ENCODE peak calls at places on chromosomes 6 and 20, in five cellular contexts. I, D, Y, A and G are unnamed samples.

GRCh38 chr6:52375780-52376556 is 14.0 kb downstream of the PAQR8 start:
- DNase-seq in I (no peak), D (no peak), Y (no peak), A (no peak), G (no peak)

GRCh38 chr20:11906626-11907480 is 10.8 kb upstream of the BTBD3 start:
- DNase-seq in I (no peak), D (no peak), Y (no peak), A (no peak), G (no peak)

GRCh38 chr6:21500314-21500713 is 93.2 kb upstream of the SOX4 start:
- DNase-seq in I (no peak), D (no peak), Y (peak), A (no peak), G (no peak)

GRCh38 chr6:44473870-44474631 is 86.5 kb downstream of the CDC5L start:
- DNase-seq in I (no peak), D (no peak), Y (no peak), A (no peak), G (no peak)

GRCh38 chr20:6519556-6519955 is 247.9 kb upstream of the BMP2 start:
- DNase-seq in I (no peak), D (no peak), Y (no peak), A (no peak), G (peak)

GRCh38 chr6:11650711-11651110 is 113.2 kb downstream of the TMEM170B start:
- DNase-seq in I (no peak), D (no peak), Y (no peak), A (no peak), G (no peak)

GRCh38 chr6:166046232-166046631 is 121.4 kb downstream of the TBXT start:
- DNase-seq in I (no peak), D (peak), Y (no peak), A (no peak), G (peak)

GRCh38 chr20:21505810-21506530 is 7.9 kb downstream of the NKX2-2 start:
- DNase-seq in I (no peak), D (peak), Y (no peak), A (peak), G (no peak)

GRCh38 chr20:23078351-23078993 is 7.7 kb downstream of the CD93 start:
- DNase-seq in I (peak), D (no peak), Y (no peak), A (no peak), G (peak)

GRCh38 chr20:33731693-33732165 is at the start of gene ZNF341:
- DNase-seq in I (peak), D (peak), Y (peak), A (peak), G (no peak)

GRCh38 chr20:59028812-59029211 is 3.3 kb downstream of the ATP5F1E start:
- DNase-seq in I (no peak), D (no peak), Y (no peak), A (no peak), G (no peak)

GRCh38 chr6:107444277-107444676 is 15.1 kb downstream of the PDSS2 start:
- DNase-seq in I (no peak), D (no peak), Y (no peak), A (no peak), G (no peak)

GRCh38 chr6:149566372-149567193 is at the start of gene GINM1:
- DNase-seq in I (peak), D (peak), Y (no peak), A (peak), G (no peak)

GRCh38 chr20:15902493-15902892 is 670.8 kb downstream of the KIF16B start:
- DNase-seq in I (no peak), D (no peak), Y (no peak), A (no peak), G (no peak)

GRCh38 chr6:151004415-151005024 is 139.0 kb downstream of the MTHFD1L start:
- DNase-seq in I (no peak), D (peak), Y (no peak), A (no peak), G (no peak)

GRCh38 chr6:87541726-87542125 is 48.1 kb downstream of the RARS2 start:
- DNase-seq in I (no peak), D (no peak), Y (no peak), A (no peak), G (no peak)

GRCh38 chr6:106662458-106662857 is 33.1 kb downstream of the QRSL1 start:
- DNase-seq in I (no peak), D (no peak), Y (no peak), A (no peak), G (no peak)

GRCh38 chr20:38842558-38842981 is 37.1 kb downstream of the PPP1R16B start:
- DNase-seq in I (no peak), D (no peak), Y (no peak), A (no peak), G (no peak)

GRCh38 chr6:12605888-12606345 is 110.7 kb upstream of the PHACTR1 start:
- DNase-seq in I (no peak), D (peak), Y (peak), A (peak), G (no peak)

DNA sequence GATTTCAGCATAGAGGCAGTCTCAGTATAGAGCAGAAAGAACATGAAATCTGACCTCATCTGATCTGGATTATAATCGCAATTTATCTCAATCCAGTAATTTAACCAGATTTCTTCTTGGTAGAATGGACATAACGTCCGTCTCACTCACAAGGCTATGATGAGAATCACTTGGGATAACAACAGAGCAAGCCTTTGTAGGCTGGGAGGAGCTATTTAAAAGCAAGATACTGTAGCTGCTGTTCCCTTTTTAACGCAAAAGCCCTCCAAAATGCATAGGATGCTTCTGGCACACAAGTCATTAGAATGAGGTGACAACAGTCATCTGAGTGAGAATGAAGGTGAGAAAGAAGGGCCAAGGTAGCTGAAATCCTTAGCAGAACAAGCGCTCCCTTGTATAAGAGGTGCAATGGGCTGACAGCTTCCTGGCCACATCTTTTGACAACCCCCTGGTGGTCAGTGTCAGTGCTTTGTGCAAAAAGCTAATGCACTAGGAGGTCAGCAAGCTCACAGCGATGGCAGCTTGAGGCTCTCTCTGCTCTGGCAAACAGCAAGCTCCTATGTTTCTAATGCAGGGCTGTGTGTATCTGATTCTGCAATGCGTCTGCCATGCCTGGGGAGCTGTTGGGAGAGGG is 16.4 kb downstream of the METTL24 start:
- DNase-seq in I (no peak), D (peak), Y (no peak), A (peak), G (no peak)
- TF ChIP-seq CTCF in I (peak), D (no peak), Y (no peak), A (peak), G (peak)

GRCh38 chr6:6105472-6106036 is 98.8 kb upstream of the NRN1 start:
- DNase-seq in I (no peak), D (no peak), Y (no peak), A (no peak), G (no peak)
- TF ChIP-seq CTCF in I (no peak), D (no peak), Y (no peak), A (no peak), G (peak)

GRCh38 chr6:14462135-14462905 is 344.7 kb downstream of the CD83 start:
- DNase-seq in I (no peak), D (no peak), Y (no peak), A (no peak), G (no peak)

GRCh38 chr6:14463110-14463509 is 345.5 kb downstream of the CD83 start:
- DNase-seq in I (no peak), D (no peak), Y (no peak), A (no peak), G (no peak)

GRCh38 chr6:14466278-14466677 is 348.7 kb downstream of the CD83 start:
- DNase-seq in I (no peak), D (no peak), Y (no peak), A (no peak), G (no peak)

GRCh38 chr6:14464716-14465115 is 347.1 kb downstream of the CD83 start:
- DNase-seq in I (no peak), D (no peak), Y (no peak), A (no peak), G (no peak)

GRCh38 chr6:14464049-14464448 is 346.5 kb downstream of the CD83 start:
- DNase-seq in I (no peak), D (no peak), Y (no peak), A (no peak), G (no peak)
- TF ChIP-seq CTCF in I (no peak), D (no peak), Y (no peak), A (no peak), G (peak)

DNA sequence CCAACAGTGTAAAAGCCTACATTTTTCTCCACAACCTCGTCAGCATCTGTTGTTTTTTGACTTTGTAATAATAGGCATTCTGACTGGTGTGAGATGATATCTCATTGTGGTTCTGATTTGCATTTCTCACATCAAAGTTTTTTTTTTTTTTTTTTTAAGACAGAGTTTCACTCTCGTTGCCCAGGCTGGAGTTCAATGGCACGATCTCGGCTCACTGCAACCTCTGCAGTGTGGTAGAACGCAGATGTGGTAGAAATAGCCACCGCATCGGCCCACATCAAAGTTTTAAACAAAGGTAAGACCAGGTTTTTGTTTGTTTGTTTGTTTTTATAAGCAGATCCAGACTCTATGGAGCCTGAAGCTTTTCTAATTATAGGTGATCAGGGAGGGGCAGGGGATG is 12.7 kb upstream of the PPP1R3G start:
- DNase-seq in I (no peak), D (no peak), Y (no peak), A (no peak), G (no peak)
- TF ChIP-seq CTCF in I (no peak), D (no peak), Y (no peak), A (no peak), G (no peak)

GRCh38 chr20:49676581-49677291 is 36.9 kb downstream of the B4GALT5 start:
- DNase-seq in I (no peak), D (peak), Y (peak), A (no peak), G (no peak)

GRCh38 chr20:49671429-49671828 is 42.2 kb downstream of the B4GALT5 start:
- DNase-seq in I (no peak), D (no peak), Y (no peak), A (no peak), G (no peak)

GRCh38 chr20:49672109-49672681 is 41.5 kb downstream of the B4GALT5 start:
- DNase-seq in I (no peak), D (no peak), Y (no peak), A (no peak), G (no peak)

GRCh38 chr20:49675368-49676151 is 38.1 kb downstream of the B4GALT5 start:
- DNase-seq in I (no peak), D (peak), Y (no peak), A (no peak), G (no peak)

GRCh38 chr20:49674383-49675352 is 39.0 kb downstream of the B4GALT5 start:
- DNase-seq in I (no peak), D (peak), Y (no peak), A (no peak), G (peak)
- TF ChIP-seq CTCF in I (no peak), D (no peak), Y (no peak), A (peak), G (peak)

GRCh38 chr6:135086414-135086764 is 31.8 kb upstream of the HBS1L start:
- DNase-seq in I (no peak), D (no peak), Y (no peak), A (no peak), G (no peak)

GRCh38 chr6:135085700-135086413 is 31.2 kb upstream of the HBS1L start:
- DNase-seq in I (no peak), D (no peak), Y (no peak), A (no peak), G (no peak)

GRCh38 chr6:135088232-135088760 is 33.7 kb upstream of the HBS1L start:
- DNase-seq in I (no peak), D (no peak), Y (no peak), A (no peak), G (peak)

GRCh38 chr6:135087803-135088202 is 33.2 kb upstream of the HBS1L start:
- DNase-seq in I (no peak), D (no peak), Y (no peak), A (no peak), G (peak)

DNA sequence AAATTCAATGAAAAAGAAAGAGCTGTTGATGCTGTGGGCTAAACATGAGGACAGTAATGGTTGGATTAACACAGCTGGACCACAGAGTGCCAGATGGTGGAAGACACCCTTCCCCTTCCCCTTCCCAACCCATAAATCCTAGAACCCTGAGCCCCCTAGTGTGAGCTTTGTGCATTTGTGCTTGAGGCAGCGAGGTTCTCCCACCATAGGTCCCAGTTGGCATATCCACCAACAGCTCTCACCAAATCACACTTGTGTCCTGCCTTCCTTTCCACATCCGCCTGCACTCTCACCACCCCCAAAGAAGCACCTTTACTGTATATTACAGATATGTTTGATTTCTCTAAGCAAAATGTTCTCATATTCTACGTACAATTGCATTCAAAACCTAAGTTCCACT is 32.8 kb upstream of the HBS1L start:
- DNase-seq in I (no peak), D (no peak), Y (no peak), A (no peak), G (no peak)
- TF ChIP-seq CTCF in I (no peak), D (no peak), Y (no peak), A (peak), G (peak)

DNA sequence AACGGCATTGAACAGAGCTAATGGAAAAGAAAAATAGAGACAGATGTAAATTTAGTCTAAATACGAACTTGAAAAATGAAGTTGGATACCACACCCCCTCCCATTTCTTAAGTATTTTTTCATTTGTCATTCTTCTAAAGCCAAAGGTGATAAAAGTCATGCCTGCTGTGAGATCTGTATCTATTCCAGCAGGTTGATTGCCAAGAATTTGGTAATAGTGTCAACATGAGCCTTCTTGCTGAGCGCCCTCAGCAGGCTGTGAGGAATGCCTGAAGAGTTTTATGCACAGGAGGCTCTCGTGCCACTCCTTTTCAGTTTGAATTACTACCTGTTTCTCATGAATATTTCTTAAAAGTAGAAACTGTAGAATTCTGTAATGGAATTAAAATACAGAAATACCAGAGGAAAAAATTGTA is 165.4 kb downstream of the QKI start:
- DNase-seq in I (no peak), D (no peak), Y (peak), A (peak), G (no peak)
- TF ChIP-seq CTCF in I (no peak), D (no peak), Y (no peak), A (peak), G (peak)

GRCh38 chr6:80091506-80091905 is 15.0 kb upstream of the BCKDHB start:
- DNase-seq in I (no peak), D (no peak), Y (no peak), A (no peak), G (no peak)

GRCh38 chr6:80098392-80098791 is 8.1 kb upstream of the BCKDHB start:
- DNase-seq in I (no peak), D (no peak), Y (no peak), A (no peak), G (no peak)

GRCh38 chr6:80088637-80089036 is 17.8 kb upstream of the BCKDHB start:
- DNase-seq in I (no peak), D (no peak), Y (no peak), A (no peak), G (no peak)

GRCh38 chr6:80095600-80095999 is 10.9 kb upstream of the BCKDHB start:
- DNase-seq in I (no peak), D (no peak), Y (no peak), A (no peak), G (no peak)

DNA sequence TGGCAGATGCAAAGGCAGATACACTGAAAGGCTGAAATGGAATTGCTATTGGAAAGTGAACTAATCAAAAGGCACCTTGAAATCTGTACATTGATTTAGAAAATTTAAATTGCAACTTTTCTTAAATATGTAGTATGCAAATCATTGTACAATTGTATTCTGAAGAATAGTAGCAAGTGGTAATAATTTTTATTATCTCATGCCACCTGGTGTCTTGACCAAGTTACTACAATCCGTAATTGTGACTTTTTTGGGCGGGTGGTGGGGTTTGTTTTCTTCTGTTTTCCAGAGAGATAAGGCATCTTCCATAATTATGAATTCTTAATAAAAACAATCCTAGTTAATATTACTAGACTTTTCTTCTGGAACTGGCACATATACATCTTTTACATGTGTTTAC is 12.5 kb upstream of the BCKDHB start:
- DNase-seq in I (no peak), D (peak), Y (no peak), A (peak), G (peak)
- TF ChIP-seq CTCF in I (peak), D (peak), Y (peak), A (peak), G (peak)

DNA sequence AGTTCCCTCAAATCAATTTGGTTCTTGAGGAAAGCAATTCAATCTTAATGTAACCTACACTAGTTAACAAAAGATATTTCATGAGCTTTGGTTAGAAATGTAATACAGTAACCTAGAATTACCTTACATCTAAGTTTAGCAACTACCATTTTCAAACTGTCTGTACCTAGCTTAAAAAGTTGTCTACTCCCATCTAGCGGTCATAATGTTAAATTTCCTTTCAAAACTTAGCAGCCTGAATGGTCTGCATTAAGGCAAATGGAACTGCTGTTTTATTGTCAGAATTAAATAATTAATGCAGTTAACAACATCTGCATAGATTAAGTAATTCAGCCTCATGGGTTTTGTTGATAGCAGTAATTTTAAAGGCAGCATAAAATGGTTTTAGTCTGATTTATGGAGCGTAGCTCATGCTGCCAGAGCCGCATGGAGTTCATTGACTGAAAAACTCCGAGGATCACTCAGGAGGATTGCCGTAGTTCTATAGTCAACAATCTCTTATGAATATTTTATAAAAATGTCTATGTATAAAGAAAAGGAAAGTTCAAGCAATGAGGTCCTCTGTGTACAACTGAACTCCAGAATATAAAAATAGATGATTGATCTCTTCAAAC is 485.4 kb upstream of the MANEA start:
- DNase-seq in I (no peak), D (no peak), Y (no peak), A (peak), G (no peak)
- TF ChIP-seq CTCF in I (peak), D (peak), Y (no peak), A (peak), G (peak)

GRCh38 chr6:50145125-50145524 is 95.4 kb upstream of the DEFB112 start:
- DNase-seq in I (no peak), D (peak), Y (no peak), A (peak), G (no peak)
- TF ChIP-seq CTCF in I (no peak), D (peak), Y (no peak), A (peak), G (peak)